ENCODE peak calls at places on chromosome 4, in five cellular contexts. P is NAMALWA, X is bronchial epithelial cell, Y is HT-29, I is psoas muscle. T is an unnamed sample.

GRCh38 chr4:112213091-112213490 is 18.5 kb upstream of the AP1AR start:
- DNase-seq in P (no peak), X (no peak), Y (no peak), I (no peak), T (peak)

GRCh38 chr4:82320351-82320750 is 53.4 kb downstream of the HNRNPD start:
- DNase-seq in P (no peak), X (peak), Y (no peak), I (no peak), T (no peak)

GRCh38 chr4:5785806-5786680 is 75.0 kb downstream of the EVC start:
- DNase-seq in P (no peak), X (peak), Y (no peak), I (no peak), T (peak)

GRCh38 chr4:77938560-77938959 is 75.9 kb downstream of the MRPL1 start:
- DNase-seq in P (no peak), X (no peak), Y (no peak), I (no peak), T (no peak)

GRCh38 chr4:177047070-177047850 is 254.5 kb upstream of the VEGFC start:
- DNase-seq in P (peak), X (peak), Y (peak), I (peak), T (peak)

GRCh38 chr4:56731857-56732256 is 50.8 kb upstream of the HOPX start:
- DNase-seq in P (no peak), X (no peak), Y (no peak), I (peak), T (no peak)

GRCh38 chr4:120853101-120853940 is 69.2 kb downstream of the PRDM5 start:
- DNase-seq in P (no peak), X (no peak), Y (no peak), I (no peak), T (no peak)

GRCh38 chr4:76246025-76246424 is 5.5 kb upstream of the FAM47E start:
- DNase-seq in P (no peak), X (no peak), Y (peak), I (no peak), T (no peak)

GRCh38 chr4:139191373-139191772 is 14.4 kb upstream of the ELF2 start:
- DNase-seq in P (no peak), X (no peak), Y (no peak), I (no peak), T (no peak)

GRCh38 chr4:1998296-1998695 is 10.5 kb downstream of the NELFA start:
- DNase-seq in P (no peak), X (peak), Y (peak), I (no peak), T (peak)

GRCh38 chr4:128682942-128683666 is 126.4 kb upstream of the JADE1 start:
- DNase-seq in P (no peak), X (no peak), Y (no peak), I (no peak), T (no peak)

GRCh38 chr4:4673070-4673469 is 131.2 kb upstream of the STX18 start:
- DNase-seq in P (peak), X (peak), Y (peak), I (no peak), T (no peak)

GRCh38 chr4:3219761-3220481 is 29.0 kb upstream of the MSANTD1 start:
- DNase-seq in P (no peak), X (peak), Y (no peak), I (peak), T (no peak)